ENCODE peak calls at places on chromosome 14, in nine cellular contexts. W is T-helper 22 cell, Y is H4, V is GM10248, I is endothelial cell, T is GM23248, D is AG10803, J is body of pancreas, A is immature natural killer cell. K is an unnamed sample.

GRCh38 chr14:60250318-60251035 is 1.5 kb downstream of the PPM1A start:
- DNase-seq in W (no peak), Y (peak), V (no peak), I (peak), T (peak), D (peak), J (peak), A (no peak), K (no peak)

GRCh38 chr14:76953196-76953945 is 75.1 kb downstream of the IRF2BPL start:
- DNase-seq in W (no peak), Y (peak), V (peak), I (no peak), T (peak), D (peak), J (peak), A (peak), K (peak)

GRCh38 chr14:104116544-104117340 is 21.6 kb upstream of the KIF26A start:
- DNase-seq in W (no peak), Y (no peak), V (no peak), I (no peak), T (no peak), D (no peak), J (peak), A (no peak), K (peak)

GRCh38 chr14:102196008-102196407 is 56.3 kb downstream of the WDR20 start:
- DNase-seq in W (no peak), Y (no peak), V (no peak), I (no peak), T (no peak), D (no peak), J (no peak), A (no peak), K (no peak)

GRCh38 chr14:76181546-76181945 is 29.8 kb downstream of the GPATCH2L start:
- DNase-seq in W (no peak), Y (no peak), V (no peak), I (no peak), T (peak), D (no peak), J (no peak), A (peak), K (no peak)

GRCh38 chr14:104435147-104436046 is 144.2 kb upstream of the C14orf180 start:
- DNase-seq in W (no peak), Y (no peak), V (peak), I (no peak), T (no peak), D (no peak), J (no peak), A (no peak), K (no peak)

GRCh38 chr14:76917158-76917596 is 91.0 kb downstream of the LRRC74A start:
- DNase-seq in W (no peak), Y (peak), V (no peak), I (peak), T (peak), D (peak), J (peak), A (no peak), K (no peak)

GRCh38 chr14:69643430-69644200 is 32.2 kb downstream of the SUSD6 start:
- DNase-seq in W (peak), Y (no peak), V (no peak), I (no peak), T (peak), D (no peak), J (peak), A (no peak), K (peak)

GRCh38 chr14:31239673-31240072 is 32.1 kb upstream of the HECTD1 start:
- DNase-seq in W (no peak), Y (no peak), V (no peak), I (no peak), T (no peak), D (no peak), J (no peak), A (no peak), K (no peak)

GRCh38 chr14:65336191-65336591 is 76.3 kb upstream of the FUT8 start:
- DNase-seq in W (no peak), Y (no peak), V (no peak), I (no peak), T (peak), D (peak), J (no peak), A (no peak), K (peak)

GRCh38 chr14:75205586-75205985 is 29.2 kb upstream of the TMED10 start:
- DNase-seq in W (no peak), Y (no peak), V (no peak), I (no peak), T (peak), D (peak), J (no peak), A (no peak), K (no peak)

GRCh38 chr14:68147331-68147730 is 327.8 kb downstream of the RAD51B start:
- DNase-seq in W (no peak), Y (no peak), V (no peak), I (no peak), T (peak), D (peak), J (no peak), A (no peak), K (no peak)

GRCh38 chr14:102209224-102209966 is 69.7 kb downstream of the WDR20 start:
- DNase-seq in W (no peak), Y (no peak), V (no peak), I (no peak), T (peak), D (peak), J (no peak), A (no peak), K (no peak)

GRCh38 chr14:50452979-50453705 is 56.5 kb upstream of the CDKL1 start:
- DNase-seq in W (no peak), Y (no peak), V (no peak), I (no peak), T (peak), D (peak), J (peak), A (no peak), K (no peak)

GRCh38 chr14:72904840-72905561 is 11.1 kb upstream of the DPF3 start:
- DNase-seq in W (no peak), Y (peak), V (peak), I (peak), T (peak), D (peak), J (peak), A (peak), K (peak)

GRCh38 chr14:21106506-21107359 is 5.9 kb downstream of the TMEM253 start:
- DNase-seq in W (peak), Y (peak), V (peak), I (peak), T (peak), D (peak), J (peak), A (peak), K (peak)

GRCh38 chr14:21978999-21979314 is 305.3 kb upstream of the OR4E1 start:
- DNase-seq in W (no peak), Y (no peak), V (no peak), I (no peak), T (no peak), D (no peak), J (no peak), A (no peak), K (no peak)

GRCh38 chr14:23600806-23601205 is 22.2 kb upstream of the JPH4 start:
- DNase-seq in W (no peak), Y (no peak), V (no peak), I (no peak), T (no peak), D (no peak), J (no peak), A (no peak), K (no peak)

GRCh38 chr14:38044710-38045109 is 163.0 kb upstream of the SSTR1 start:
- DNase-seq in W (no peak), Y (no peak), V (no peak), I (no peak), T (no peak), D (no peak), J (no peak), A (no peak), K (no peak)

GRCh38 chr14:92679246-92679645 is 69.2 kb downstream of the LGMN start:
- DNase-seq in W (no peak), Y (no peak), V (no peak), I (no peak), T (no peak), D (no peak), J (no peak), A (no peak), K (no peak)

GRCh38 chr14:93959239-93960107 is 16.9 kb downstream of the ASB2 start:
- DNase-seq in W (peak), Y (peak), V (peak), I (peak), T (peak), D (peak), J (peak), A (peak), K (peak)